ENCODE peak calls at places on chromosome 1, in ten cellular contexts. G is body of pancreas, O is sigmoid colon, U is adrenal gland, Y is tibial nerve, F is heart left ventricle, M is esophagus squamous epithelium, D is IMR-90, B is thyroid gland, V is stomach. Q is an unnamed sample.

GRCh38 chr1:228978486-228979324 is 243.4 kb downstream of the RHOU start:
- DNase-seq in B (peak; percentile 79), O (peak; percentile 91), D (no peak), V (peak; percentile 63), G (peak; percentile 38), U (no peak), M (no peak), Y (peak; percentile 64), F (peak; percentile 36), Q (no peak)

GRCh38 chr1:228083871-228084278 is 1.4 kb downstream of the ARF1 start:
- DNase-seq in F (no peak), U (no peak), Y (no peak), G (no peak), D (peak; percentile 22), B (peak; percentile 47), V (no peak), O (no peak), M (no peak), Q (peak; percentile 62)

GRCh38 chr1:18385239-18385790 is 95.4 kb upstream of the KLHDC7A start:
- DNase-seq in O (no peak), M (no peak), D (no peak), V (no peak), F (no peak), U (peak; percentile 71), G (no peak), Y (no peak), B (no peak), Q (no peak)

GRCh38 chr1:243462929-243463697 is 207.3 kb downstream of the SDCCAG8 start:
- DNase-seq in D (no peak), O (no peak), Y (no peak), M (no peak), G (no peak), U (no peak), V (no peak), B (no peak), F (no peak), Q (no peak)

GRCh38 chr1:196464545-196464944 is 143.7 kb downstream of the KCNT2 start:
- DNase-seq in V (no peak), O (no peak), M (no peak), Y (no peak), G (no peak), F (no peak), D (peak; percentile 31), U (no peak), B (no peak), Q (no peak)

GRCh38 chr1:151251656-151252470 is 2.7 kb upstream of the PSMD4 start:
- DNase-seq in B (peak; percentile 62), D (peak; percentile 85), O (peak; percentile 77), M (peak; percentile 18), F (peak; percentile 59), U (peak; percentile 71), Y (peak; percentile 87), G (peak; percentile 70), V (peak; percentile 82), Q (peak; percentile 89)

GRCh38 chr1:61230523-61230922 is 148.2 kb downstream of the NFIA start:
- DNase-seq in M (no peak), G (no peak), V (no peak), D (no peak), Y (no peak), F (no peak), B (no peak), U (no peak), O (no peak), Q (no peak)

GRCh38 chr1:230256896-230257295 is 169.2 kb downstream of the PGBD5 start:
- DNase-seq in V (no peak), O (no peak), D (no peak), F (no peak), U (peak; percentile 9), Y (no peak), G (no peak), B (no peak), M (no peak), Q (no peak)

GRCh38 chr1:74729741-74730478 is 2.9 kb downstream of the CRYZ start:
- DNase-seq in V (no peak), D (peak; percentile 78), G (no peak), M (no peak), B (no peak), Y (no peak), U (peak; percentile 24), F (no peak), O (no peak), Q (peak; percentile 30)

GRCh38 chr1:81118550-81118949 is 682.2 kb upstream of the ADGRL2 start:
- DNase-seq in B (no peak), U (no peak), Y (no peak), O (no peak), D (no peak), G (no peak), F (no peak), M (no peak), V (no peak), Q (no peak)

GRCh38 chr1:59290173-59290954 is 6.5 kb upstream of the FGGY start:
- DNase-seq in B (peak; percentile 54), G (peak; percentile 65), M (no peak), O (no peak), V (peak; percentile 57), F (peak; percentile 27), Y (no peak), U (no peak), D (peak; percentile 52), Q (peak; percentile 58)

GRCh38 chr1:58883888-58884482 is 100.1 kb upstream of the JUN start:
- DNase-seq in M (no peak), B (no peak), V (no peak), U (no peak), Y (no peak), D (no peak), G (no peak), O (no peak), F (no peak), Q (peak; percentile 93)

GRCh38 chr1:204868340-204868700 is 2.3 kb upstream of the NFASC start:
- DNase-seq in V (no peak), U (no peak), O (peak; percentile 40), G (no peak), M (no peak), B (no peak), Y (no peak), D (no peak), F (no peak), Q (no peak)

DNA sequence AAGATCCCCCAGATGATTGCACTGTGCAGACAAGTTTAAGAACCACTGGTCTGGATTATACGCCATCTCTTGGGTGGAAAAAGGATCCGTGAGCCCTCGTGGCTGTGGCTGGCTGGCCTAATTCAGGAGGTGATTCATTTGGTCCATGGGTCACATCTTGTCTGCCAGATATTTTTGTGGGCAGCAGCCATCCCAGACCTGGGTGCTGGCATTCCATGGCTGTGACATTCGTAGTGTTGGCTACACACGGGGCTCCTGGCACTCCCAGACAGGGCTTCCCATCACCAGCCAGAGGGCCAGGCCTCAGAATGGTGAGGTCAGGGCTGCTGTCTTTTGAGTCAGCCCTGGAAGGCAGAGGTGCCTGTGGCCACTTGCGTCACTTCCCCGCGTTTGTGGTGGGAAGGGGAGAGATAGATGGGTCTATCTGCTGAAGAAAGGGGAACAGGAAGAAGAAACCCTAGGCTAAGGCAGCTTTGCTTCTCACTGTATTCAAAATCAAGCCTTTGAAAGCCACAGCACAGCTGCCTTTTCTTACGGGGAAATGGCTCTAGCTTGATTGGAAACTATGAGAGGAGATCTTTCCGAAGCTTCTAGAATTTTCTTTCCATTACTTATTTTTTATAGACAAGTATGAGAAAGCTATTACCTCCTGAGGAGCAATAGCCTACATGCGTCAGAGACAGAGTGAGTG is 32.4 kb downstream of the EIF2D start:
- DNase-seq in G (no peak), U (peak; percentile 86), O (peak; percentile 85), M (peak; percentile 52), F (peak; percentile 76), B (peak; percentile 40), V (peak; percentile 72), Y (peak; percentile 49), D (peak; percentile 22), Q (no peak)
- TF ChIP-seq POLR2A in G (no peak), U (no peak), O (no peak), M (no peak), F (no peak), B (no peak), V (no peak), Y (no peak), D (no peak), Q (peak; percentile 6)

DNA sequence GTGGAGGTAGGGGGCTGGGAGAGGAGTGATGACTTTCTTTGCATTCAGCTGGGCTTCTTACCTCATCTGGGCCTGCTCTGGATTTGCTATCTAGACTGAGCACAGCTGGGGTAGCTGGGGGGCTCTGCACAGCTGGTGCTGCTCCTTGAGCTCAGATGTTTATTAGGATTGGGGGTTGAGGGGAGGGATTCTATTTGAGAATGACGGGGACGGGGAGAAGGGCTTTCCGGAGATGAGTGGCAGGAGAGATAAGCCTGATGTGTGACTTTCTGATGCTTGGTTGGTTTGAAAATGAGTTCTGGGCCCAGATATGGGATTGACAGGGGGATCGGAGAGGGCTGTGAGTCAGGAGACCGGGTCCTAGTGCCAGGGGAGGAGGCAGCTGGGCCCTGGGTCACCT is 146.1 kb upstream of the CSF3R start:
- DNase-seq in U (no peak), O (no peak), V (no peak), D (no peak), Y (no peak), B (no peak), M (no peak), G (no peak), F (no peak), Q (no peak)
- TF ChIP-seq POLR2A in U (no peak), O (no peak), V (no peak), D (no peak), Y (no peak), B (no peak), M (no peak), G (no peak), F (no peak), Q (no peak)

DNA sequence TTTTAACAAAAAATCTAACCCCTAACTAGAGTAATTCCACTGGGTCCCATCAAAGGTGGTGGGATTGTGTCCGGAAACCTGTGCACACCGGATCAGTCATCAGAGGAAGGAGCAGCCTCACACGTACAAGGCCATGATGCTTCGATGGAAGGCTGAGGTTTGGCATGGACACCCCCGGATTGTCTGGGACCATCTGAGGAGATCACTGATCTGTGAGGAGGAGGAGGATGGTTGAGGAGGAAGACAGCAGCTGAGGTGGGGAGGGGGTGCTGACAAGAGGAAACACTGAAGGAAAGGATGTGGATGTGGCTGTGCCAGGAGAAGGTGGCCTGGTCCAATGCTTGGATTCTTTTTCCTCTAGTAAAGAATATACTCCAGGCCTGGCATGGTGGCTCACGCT is 41.3 kb downstream of the GPR161 start:
- DNase-seq in V (no peak), M (no peak), G (no peak), B (no peak), O (no peak), D (no peak), F (no peak), U (no peak), Y (no peak), Q (no peak)
- TF ChIP-seq POLR2A in V (no peak), M (no peak), G (no peak), B (no peak), O (no peak), D (no peak), F (no peak), U (no peak), Y (no peak), Q (no peak)

DNA sequence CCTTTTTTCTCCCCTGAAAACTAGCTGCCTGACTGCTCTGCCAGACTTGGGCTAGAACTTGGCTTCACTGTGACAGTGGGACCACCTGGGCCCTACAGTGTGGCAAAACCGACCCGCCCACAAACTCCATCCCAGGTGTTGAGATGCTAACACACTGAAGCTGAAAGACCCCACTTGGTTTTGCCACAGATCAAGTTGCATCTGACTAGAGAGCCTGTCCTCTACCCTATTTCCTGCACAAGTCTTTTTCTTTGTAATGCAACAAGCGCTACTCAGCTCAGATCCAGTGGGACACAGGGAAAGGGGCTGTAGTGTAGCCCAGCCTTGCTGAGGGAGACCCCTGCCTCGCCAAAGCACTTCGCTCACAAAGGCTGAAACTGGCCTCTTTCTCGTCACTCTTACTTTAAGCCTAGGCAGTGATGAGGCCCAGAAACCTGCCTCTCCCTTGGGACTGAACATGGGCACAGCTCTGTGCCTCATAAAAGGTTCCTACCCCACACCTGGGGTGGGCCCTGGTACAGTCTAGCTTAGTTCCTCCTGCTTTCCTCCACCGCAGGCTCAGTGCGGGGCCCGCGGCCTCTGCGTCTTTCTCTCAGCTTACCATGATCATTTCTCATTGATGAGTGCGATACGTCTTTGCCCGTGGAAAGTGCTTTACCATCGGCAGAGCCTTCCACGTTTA is 9.7 kb downstream of the ALPL start:
- DNase-seq in M (no peak), F (no peak), G (no peak), U (no peak), D (no peak), O (no peak), V (no peak), B (no peak), Y (no peak), Q (no peak)
- TF ChIP-seq POLR2A in M (no peak), F (no peak), G (no peak), U (no peak), D (no peak), O (no peak), V (no peak), B (no peak), Y (no peak), Q (no peak)

Q was measured in erythroblast.